ENCODE peak calls at places on chromosomes 4 and X, in eight cellular contexts. U, Q, G, C, O, J, K and N are unnamed samples.

GRCh38 chr4:144820115-144820514 is 174.2 kb downstream of the HHIP start:
- DNase-seq in U (peak; percentile 69), Q (no peak), G (no peak), C (no peak), O (no peak), J (no peak), K (no peak), N (no peak)

GRCh38 chrX:43882294-43882681 is at the start of gene MAOB:
- DNase-seq in U (no peak), Q (peak; percentile 2), G (no peak), C (peak; percentile 33), O (peak; percentile 42), J (no peak), K (peak; percentile 43), N (no peak)

GRCh38 chr4:152936446-152937279 is 540 bp downstream of the FHDC1 start:
- DNase-seq in U (peak; percentile 29), Q (peak; percentile 18), G (no peak), C (peak; percentile 54), O (no peak), J (peak; percentile 38), K (no peak), N (peak; percentile 40)

GRCh38 chrX:2696698-2697215 is 5.7 kb downstream of the CD99 start:
- DNase-seq in U (peak; percentile 97), Q (no peak), G (no peak), C (peak; percentile 47), O (no peak), J (no peak), K (no peak), N (peak; percentile 100)

GRCh38 chr4:172683016-172683415 is 485.6 kb upstream of the GALNT7 start:
- DNase-seq in U (no peak), Q (no peak), G (no peak), C (no peak), O (no peak), J (no peak), K (no peak), N (no peak)

GRCh38 chr4:1290165-1290977 is 680 bp downstream of the MAEA start:
- DNase-seq in U (peak; percentile 14), Q (no peak), G (no peak), C (peak; percentile 49), O (no peak), J (no peak), K (no peak), N (peak; percentile 14)

GRCh38 chrX:123851010-123851409 is 8.8 kb upstream of the XIAP start:
- DNase-seq in U (no peak), Q (no peak), G (no peak), C (no peak), O (no peak), J (no peak), K (no peak), N (peak; percentile 61)

GRCh38 chr4:73692284-73692683 is 48.1 kb upstream of the CXCL8 start:
- DNase-seq in U (no peak), Q (no peak), G (no peak), C (no peak), O (no peak), J (no peak), K (no peak), N (no peak)

GRCh38 chr4:780730-781492 is 45.0 kb downstream of the CPLX1 start:
- DNase-seq in U (no peak), Q (no peak), G (no peak), C (no peak), O (no peak), J (no peak), K (no peak), N (no peak)

GRCh38 chrX:130885996-130886395 is 17.0 kb downstream of the ENOX2 start:
- DNase-seq in U (no peak), Q (no peak), G (no peak), C (no peak), O (no peak), J (no peak), K (no peak), N (no peak)

GRCh38 chr4:178037459-178038214 is 595.4 kb upstream of the AGA start:
- DNase-seq in U (no peak), Q (no peak), G (no peak), C (no peak), O (no peak), J (no peak), K (no peak), N (peak; percentile 9)

GRCh38 chr4:16413794-16414555 is 187.7 kb upstream of the TAPT1 start:
- DNase-seq in U (no peak), Q (no peak), G (no peak), C (no peak), O (no peak), J (no peak), K (no peak), N (no peak)

GRCh38 chr4:128787509-128788311 is 21.8 kb upstream of the JADE1 start:
- DNase-seq in U (no peak), Q (no peak), G (no peak), C (no peak), O (no peak), J (no peak), K (no peak), N (no peak)

GRCh38 chr4:127936974-127937373 is 28.0 kb downstream of the MFSD8 start:
- DNase-seq in U (peak; percentile 42), Q (no peak), G (no peak), C (no peak), O (no peak), J (no peak), K (no peak), N (no peak)

GRCh38 chr4:118858779-118859178 is 22.9 kb upstream of the SEC24D start:
- DNase-seq in U (no peak), Q (no peak), G (no peak), C (no peak), O (no peak), J (no peak), K (no peak), N (no peak)

GRCh38 chr4:32876546-32876945 is 2156.4 kb downstream of the PCDH7 start:
- DNase-seq in U (no peak), Q (no peak), G (no peak), C (no peak), O (no peak), J (no peak), K (no peak), N (no peak)

GRCh38 chr4:55386073-55386472 is 9.7 kb upstream of the TMEM165 start:
- DNase-seq in U (peak; percentile 42), Q (no peak), G (no peak), C (no peak), O (no peak), J (no peak), K (no peak), N (peak; percentile 13)

GRCh38 chrX:41559662-41560061 is 112.5 kb downstream of the NYX start:
- DNase-seq in U (peak; percentile 82), Q (peak; percentile 14), G (no peak), C (no peak), O (peak; percentile 38), J (no peak), K (peak; percentile 37), N (peak; percentile 92)

GRCh38 chrX:74160358-74160757 is 143.6 kb upstream of the ZCCHC13 start:
- DNase-seq in U (no peak), Q (no peak), G (no peak), C (no peak), O (no peak), J (no peak), K (no peak), N (no peak)

GRCh38 chr4:174156239-174156826 is 127.1 kb downstream of the FBXO8 start:
- DNase-seq in U (peak; percentile 81), Q (no peak), G (no peak), C (no peak), O (peak; percentile 12), J (peak; percentile 78), K (no peak), N (peak; percentile 70)

GRCh38 chr4:113683143-113683542 is 78.4 kb downstream of the CAMK2D start:
- DNase-seq in U (peak; percentile 32), Q (peak; percentile 71), G (no peak), C (peak; percentile 58), O (no peak), J (peak; percentile 89), K (no peak), N (no peak)

GRCh38 chrX:65697915-65698796 is 30.7 kb downstream of the MSN start:
- DNase-seq in U (peak; percentile 38), Q (peak; percentile 67), G (peak; percentile 50), C (peak; percentile 69), O (peak; percentile 61), J (no peak), K (no peak), N (peak; percentile 99)

GRCh38 chr4:151103758-151104157 is 4.3 kb downstream of the RPS3A start:
- DNase-seq in U (no peak), Q (no peak), G (no peak), C (no peak), O (no peak), J (no peak), K (no peak), N (no peak)

GRCh38 chr4:147110968-147111367 is 165.3 kb upstream of the TTC29 start:
- DNase-seq in U (peak; percentile 60), Q (no peak), G (no peak), C (no peak), O (no peak), J (no peak), K (no peak), N (no peak)